ENCODE peak calls at places on chromosomes 1 and 21, in ten cellular contexts. K is GM10248, H is vagina, R is pancreas, O is right atrium auricular region, L is progenitor cell of endocrine pancreas, W is spleen, N is fibroblast of pulmonary artery, M is HFFc6, A is Calu3. Z is an unnamed sample.
A peak's percentile ranks its signal among the peaks of the same experiment; 100 is the strongest.

GRCh38 chr1:214146523-214146922 is 134.4 kb upstream of the SMYD2 start:
- DNase-seq in K (no peak), H (no peak), R (no peak), O (no peak), L (no peak), W (no peak), N (no peak), M (no peak), A (peak; percentile 24), Z (no peak)

GRCh38 chr1:45911634-45912033 is 108.2 kb downstream of the MAST2 start:
- DNase-seq in K (no peak), H (no peak), R (no peak), O (no peak), L (no peak), W (no peak), N (no peak), M (no peak), A (no peak), Z (no peak)

GRCh38 chr1:157978547-157979403 is 14.7 kb upstream of the KIRREL1 start:
- DNase-seq in K (no peak), H (no peak), R (no peak), O (no peak), L (no peak), W (no peak), N (no peak), M (no peak), A (no peak), Z (no peak)

GRCh38 chr1:39816431-39817090 is 27.9 kb upstream of the BMP8B start:
- DNase-seq in K (peak; percentile 79), H (no peak), R (peak; percentile 37), O (peak; percentile 64), L (peak; percentile 53), W (peak; percentile 86), N (peak; percentile 64), M (peak; percentile 85), A (peak; percentile 83), Z (peak; percentile 89)

GRCh38 chr1:21106709-21107108 is 70.0 kb downstream of the EIF4G3 start:
- DNase-seq in K (no peak), H (no peak), R (no peak), O (no peak), L (no peak), W (no peak), N (no peak), M (no peak), A (no peak), Z (no peak)

GRCh38 chr1:100400332-100400933 is 48.1 kb downstream of the CDC14A start:
- DNase-seq in K (peak; percentile 21), H (no peak), R (no peak), O (no peak), L (no peak), W (peak; percentile 87), N (peak; percentile 42), M (no peak), A (no peak), Z (peak; percentile 61)

GRCh38 chr1:70458120-70458519 is 47.1 kb downstream of the CTH start:
- DNase-seq in K (no peak), H (no peak), R (no peak), O (no peak), L (no peak), W (no peak), N (no peak), M (no peak), A (no peak), Z (no peak)

GRCh38 chr21:36193200-36193599 is 36.6 kb downstream of the DOP1B start:
- DNase-seq in K (no peak), H (no peak), R (no peak), O (no peak), L (no peak), W (no peak), N (no peak), M (peak; percentile 84), A (no peak), Z (no peak)

GRCh38 chr1:7594002-7594713 is 176.9 kb upstream of the VAMP3 start:
- DNase-seq in K (no peak), H (no peak), R (no peak), O (no peak), L (no peak), W (peak; percentile 49), N (no peak), M (no peak), A (no peak), Z (no peak)

GRCh38 chr1:54623216-54624007 is at the start of gene FAM151A:
- DNase-seq in K (peak; percentile 6), H (peak; percentile 74), R (no peak), O (no peak), L (no peak), W (peak; percentile 53), N (no peak), M (no peak), A (no peak), Z (peak; percentile 27)

GRCh38 chr21:18443085-18443484 is 39.5 kb upstream of the TMPRSS15 start:
- DNase-seq in K (no peak), H (no peak), R (no peak), O (no peak), L (no peak), W (no peak), N (no peak), M (no peak), A (no peak), Z (no peak)

GRCh38 chr1:203676455-203676854 is 49.8 kb downstream of the ATP2B4 start:
- DNase-seq in K (no peak), H (no peak), R (no peak), O (no peak), L (no peak), W (no peak), N (no peak), M (no peak), A (no peak), Z (no peak)
- TF ChIP-seq CTCF in K (no peak), H (no peak), R (no peak), O (no peak), L (no peak), W (no peak), N (no peak), M (no peak), A (no peak), Z (no peak)

DNA sequence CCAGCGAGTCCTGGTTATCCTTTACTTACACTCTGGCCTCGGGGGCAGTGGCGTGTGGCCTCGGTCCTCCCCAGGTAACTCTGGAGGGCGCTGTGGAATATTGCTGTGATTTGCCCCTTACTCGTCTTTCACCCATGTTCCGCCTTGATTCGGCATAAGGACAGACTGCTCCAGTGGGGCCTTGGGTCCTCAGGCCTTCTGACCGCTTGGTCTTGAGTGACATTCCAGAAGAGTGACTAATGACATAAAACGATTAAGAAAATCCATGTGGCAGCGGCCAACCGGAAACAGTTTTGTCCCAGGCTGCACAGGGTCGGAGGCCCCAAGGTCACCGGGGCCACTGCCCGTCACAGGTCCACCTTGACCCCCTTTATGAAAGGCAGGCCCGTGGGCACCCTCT is 11.0 kb downstream of the ICMT start:
- DNase-seq in K (no peak), H (no peak), R (no peak), O (no peak), L (no peak), W (no peak), N (no peak), M (no peak), A (no peak), Z (no peak)
- TF ChIP-seq CTCF in K (no peak), H (no peak), R (no peak), O (no peak), L (no peak), W (no peak), N (no peak), M (no peak), A (no peak), Z (no peak)

GRCh38 chr1:48225579-48225978 is 3.1 kb downstream of the SLC5A9 start:
- DNase-seq in K (no peak), H (no peak), R (no peak), O (no peak), L (no peak), W (no peak), N (no peak), M (no peak), A (no peak), Z (no peak)

GRCh38 chr1:48227165-48228013 is 4.9 kb downstream of the SLC5A9 start:
- DNase-seq in K (no peak), H (no peak), R (no peak), O (no peak), L (no peak), W (peak; percentile 83), N (no peak), M (no peak), A (no peak), Z (no peak)

GRCh38 chr1:48232722-48233121 is 10.2 kb downstream of the SLC5A9 start:
- DNase-seq in K (no peak), H (no peak), R (no peak), O (no peak), L (no peak), W (no peak), N (no peak), M (no peak), A (no peak), Z (no peak)

GRCh38 chr1:48229309-48229708 is 6.8 kb downstream of the SLC5A9 start:
- DNase-seq in K (no peak), H (no peak), R (no peak), O (no peak), L (no peak), W (no peak), N (no peak), M (no peak), A (no peak), Z (no peak)

DNA sequence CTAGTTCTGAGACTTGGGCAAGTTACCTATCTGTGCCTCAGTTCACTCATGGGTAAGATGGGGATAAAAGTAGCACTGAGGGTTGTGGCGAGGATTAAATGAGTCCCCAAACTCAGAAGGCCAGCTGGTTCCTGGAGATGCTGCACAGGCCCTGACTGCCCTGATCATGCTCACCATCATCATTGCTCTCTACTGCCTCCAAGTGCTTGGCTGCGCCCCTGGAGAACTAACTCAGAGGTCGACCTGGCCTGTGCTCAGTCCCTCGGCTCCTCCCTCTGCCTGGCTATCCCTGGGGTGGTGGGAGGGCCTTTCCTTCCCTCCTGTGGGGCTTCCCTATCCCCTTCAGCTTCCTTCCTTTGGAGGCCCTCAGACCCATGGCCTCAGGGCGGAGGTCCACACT is 5.6 kb downstream of the SLC5A9 start:
- DNase-seq in K (no peak), H (no peak), R (no peak), O (no peak), L (no peak), W (no peak), N (no peak), M (no peak), A (peak; percentile 21), Z (no peak)
- TF ChIP-seq CTCF in K (no peak), H (no peak), R (no peak), O (no peak), L (peak; percentile 49), W (no peak), N (no peak), M (no peak), A (peak; percentile 13), Z (peak; percentile 9)

GRCh38 chr1:84170171-84170570 is 26.1 kb downstream of the PRKACB start:
- DNase-seq in K (no peak), H (no peak), R (no peak), O (no peak), L (no peak), W (no peak), N (no peak), M (no peak), A (no peak), Z (no peak)
- TF ChIP-seq CTCF in K (no peak), H (no peak), R (no peak), O (no peak), L (no peak), W (no peak), N (no peak), M (no peak), A (no peak), Z (no peak)

GRCh38 chr1:204945565-204945977 is 74.9 kb downstream of the NFASC start:
- DNase-seq in K (no peak), H (no peak), R (no peak), O (no peak), L (no peak), W (no peak), N (no peak), M (no peak), A (no peak), Z (no peak)
- TF ChIP-seq CTCF in K (no peak), H (no peak), R (no peak), O (no peak), L (no peak), W (no peak), N (no peak), M (no peak), A (no peak), Z (no peak)

Z was measured in CD14-positive monocyte.